ENCODE peak calls at places on chromosomes 2 and 18, in four cellular contexts. W is GM12878, D is HepG2, X is H1. L is an unnamed sample.
A peak's percentile ranks its signal among the peaks of the same experiment; 100 is the strongest.

GRCh38 chr18:55048892-55049291 is 89.6 kb upstream of the CCDC68 start:
- DNase-seq in D (no peak), X (no peak), W (no peak), L (no peak)

GRCh38 chr2:146666336-146666735 is 1178.5 kb upstream of the ACVR2A start:
- DNase-seq in X (no peak), D (no peak), W (no peak), L (no peak)

GRCh38 chr2:55169915-55170314 is 62.2 kb downstream of the CLHC1 start:
- DNase-seq in W (no peak), D (no peak), X (no peak), L (no peak)

GRCh38 chr2:98775146-98775988 is 44.4 kb upstream of the MGAT4A start:
- DNase-seq in D (no peak), X (no peak), W (no peak), L (no peak)

GRCh38 chr18:28059861-28060260 is 117.1 kb downstream of the CDH2 start:
- DNase-seq in D (no peak), W (no peak), X (no peak), L (no peak)

GRCh38 chr2:126507425-126507867 is 148.5 kb upstream of the GYPC start:
- DNase-seq in D (peak; percentile 41), X (no peak), W (no peak), L (no peak)

GRCh38 chr2:128260239-128261138 is 58.2 kb downstream of the HS6ST1 start:
- DNase-seq in X (peak; percentile 58), W (no peak), D (peak; percentile 86), L (peak; percentile 67)

GRCh38 chr2:28956415-28956826 is 24.7 kb upstream of the TOGARAM2 start:
- DNase-seq in W (no peak), X (peak; percentile 51), D (peak; percentile 62), L (peak; percentile 82)

GRCh38 chr2:14756981-14757657 is 124.6 kb downstream of the LRATD1 start:
- DNase-seq in W (no peak), X (no peak), D (no peak), L (no peak)

GRCh38 chr2:196902828-196903227 is 23.7 kb downstream of the PGAP1 start:
- DNase-seq in W (no peak), D (no peak), X (no peak), L (no peak)

GRCh38 chr2:119809329-119810038 is 49.8 kb downstream of the PTPN4 start:
- DNase-seq in D (no peak), X (no peak), W (no peak), L (no peak)

GRCh38 chr2:46812381-46813024 is 103.1 kb downstream of the MCFD2 start:
- DNase-seq in X (no peak), W (no peak), D (no peak), L (no peak)
- TF ChIP-seq ZNF274 in X (no peak), W (no peak), D (no peak), L (no peak)

GRCh38 chr2:241736111-241736510 is 1.7 kb downstream of the D2HGDH start:
- DNase-seq in X (no peak), W (no peak), D (peak; percentile 52), L (no peak)

GRCh38 chr2:241734467-241735208 is at the start of gene D2HGDH:
- DNase-seq in W (no peak), D (peak; percentile 80), X (peak; percentile 50), L (peak; percentile 74)

GRCh38 chr2:241734208-241734466 is 293 bp upstream of the D2HGDH start:
- DNase-seq in X (no peak), D (no peak), W (no peak), L (no peak)

GRCh38 chr2:241730679-241731293 is 3.6 kb upstream of the D2HGDH start:
- DNase-seq in D (no peak), W (no peak), X (no peak), L (no peak)

GRCh38 chr2:241733391-241734207 is 831 bp upstream of the D2HGDH start:
- DNase-seq in D (no peak), W (no peak), X (no peak), L (no peak)
- TF ChIP-seq SUZ12 in D (no peak), W (no peak), X (no peak), L (no peak)

GRCh38 chr2:56314809-56315208 is 131.0 kb downstream of the CCDC85A start:
- DNase-seq in D (no peak), X (no peak), W (no peak), L (no peak)

GRCh38 chr2:56318147-56318546 is 134.4 kb downstream of the CCDC85A start:
- DNase-seq in X (no peak), W (no peak), D (no peak), L (no peak)

DNA sequence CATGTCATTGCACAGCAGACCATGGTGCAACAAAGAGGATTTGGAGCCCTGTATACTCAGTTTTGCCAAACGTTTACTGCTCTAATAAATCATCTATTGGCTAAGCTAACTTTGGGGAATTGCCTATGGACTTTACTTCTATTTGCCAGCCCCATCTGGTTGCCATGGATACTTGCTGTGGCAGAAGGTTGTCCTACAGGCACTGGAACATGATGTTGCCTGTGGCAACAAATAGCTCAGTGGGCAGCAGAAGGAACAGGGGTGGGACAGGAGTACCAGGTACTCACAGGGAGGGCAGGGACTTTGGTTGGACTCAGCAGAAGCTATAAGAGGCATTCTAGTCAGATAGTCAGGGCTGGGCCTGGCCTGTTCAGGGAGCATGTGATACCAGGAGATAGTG is 129.8 kb downstream of the CCDC85A start:
- DNase-seq in X (no peak), D (peak; percentile 9), W (no peak), L (no peak)
- TF ChIP-seq ZNF274 in X (no peak), D (no peak), W (no peak), L (no peak)

GRCh38 chr18:60466671-60467070 is 94.1 kb upstream of the MC4R start:
- DNase-seq in D (no peak), W (no peak), X (no peak), L (no peak)

GRCh38 chr18:60469396-60469795 is 96.8 kb upstream of the MC4R start:
- DNase-seq in X (no peak), W (no peak), D (no peak), L (no peak)

GRCh38 chr18:60471652-60472051 is 99.1 kb upstream of the MC4R start:
- DNase-seq in W (no peak), X (no peak), D (no peak), L (no peak)
- TF ChIP-seq SUZ12 in W (no peak), X (no peak), D (no peak), L (no peak)

GRCh38 chr18:58118510-58118909 is 74.5 kb downstream of the NEDD4L start:
- DNase-seq in W (no peak), D (no peak), X (no peak), L (no peak)
- TF ChIP-seq ZNF274 in W (no peak), D (no peak), X (no peak), L (no peak)

DNA sequence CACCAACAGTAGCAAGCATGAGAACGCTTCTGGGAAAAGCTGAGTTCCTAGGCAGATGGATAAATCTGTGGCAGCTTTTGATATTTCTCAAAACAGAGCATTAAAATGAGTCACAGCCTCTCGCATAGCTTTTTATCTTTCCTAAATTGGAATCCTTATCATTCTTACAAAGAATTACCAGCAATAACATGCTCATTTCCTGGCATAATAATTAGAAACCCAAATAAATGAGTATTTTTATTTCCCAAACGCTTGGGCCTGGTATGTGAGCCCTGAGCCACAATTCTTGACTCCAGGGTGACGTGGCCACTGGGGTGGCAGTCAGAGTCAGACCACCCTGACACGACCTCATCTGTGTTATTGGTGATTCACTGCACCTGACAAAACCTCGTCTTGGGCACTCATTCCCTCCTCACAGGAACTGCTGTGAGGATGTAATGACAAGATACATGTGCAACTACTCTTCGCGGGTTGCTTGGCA is 210.7 kb downstream of the ARL4C start:
- DNase-seq in D (no peak), W (no peak), X (no peak), L (no peak)
- TF ChIP-seq SUZ12 in D (no peak), W (no peak), X (no peak), L (no peak)

DNA sequence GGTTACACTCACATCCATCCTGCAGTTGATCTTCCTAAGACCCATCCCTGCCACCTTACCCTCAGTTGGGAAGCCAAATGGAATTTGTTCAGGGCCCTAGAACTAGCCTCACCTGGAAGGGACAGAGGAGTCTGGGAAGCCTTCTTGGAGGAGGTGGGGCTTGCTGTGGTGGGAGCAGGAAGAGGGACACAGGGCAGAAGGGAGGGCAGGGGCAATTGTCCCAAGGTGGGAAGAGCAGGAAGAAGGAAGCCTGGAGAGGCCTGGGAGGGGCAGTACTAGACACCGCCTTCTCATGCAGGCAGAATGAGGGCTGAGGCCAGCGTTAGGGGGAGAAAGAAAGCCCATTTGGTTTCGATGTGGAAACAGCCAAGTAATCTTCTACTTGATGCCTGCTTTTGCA is 34.1 kb upstream of the ASPRV1 start:
- DNase-seq in D (no peak), W (no peak), X (no peak), L (no peak)
- TF ChIP-seq ZNF274 in D (no peak), W (no peak), X (no peak), L (no peak)

DNA sequence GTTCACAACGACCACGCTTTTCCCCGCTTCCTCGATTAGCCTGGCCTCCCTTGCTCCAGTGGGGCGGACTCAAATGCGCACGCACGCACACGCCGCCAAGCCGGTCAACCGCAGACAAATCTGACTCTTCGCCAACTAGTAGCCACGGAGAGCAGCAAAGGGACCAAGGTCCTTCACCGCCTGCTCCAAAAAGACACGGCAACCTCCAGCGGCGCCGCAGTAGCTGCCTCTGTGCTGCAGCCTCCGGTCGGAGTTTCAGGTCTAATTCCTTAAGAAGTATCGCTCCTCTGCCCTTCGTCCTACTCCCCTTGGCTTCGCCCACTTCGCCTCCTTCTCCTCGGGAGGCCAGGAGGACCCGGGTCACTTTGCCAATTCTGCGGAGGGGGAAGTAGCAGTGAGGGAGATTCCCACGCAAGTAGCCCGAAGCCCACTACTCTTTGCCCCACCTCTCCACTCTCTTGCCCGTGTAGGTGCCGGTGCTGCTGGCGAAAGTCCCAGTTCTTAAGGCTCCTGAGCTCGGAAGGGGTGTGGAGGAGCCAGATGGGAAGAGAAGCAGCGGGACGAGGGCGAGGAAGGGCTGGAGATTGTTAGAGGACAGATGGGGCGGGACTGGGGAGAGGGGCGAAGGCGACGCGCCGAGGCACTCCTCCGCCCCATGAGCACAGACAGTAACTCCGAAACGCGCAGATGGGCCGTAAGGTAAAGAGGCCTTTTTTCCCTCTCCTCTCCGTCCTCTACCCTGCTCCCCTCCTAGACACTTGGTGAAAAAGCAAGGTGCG is 615 bp downstream of the AKAIN1 start:
- DNase-seq in D (no peak), X (no peak), W (no peak), L (no peak)
- TF ChIP-seq SUZ12 in D (no peak), X (peak; percentile 80), W (no peak), L (no peak)

DNA sequence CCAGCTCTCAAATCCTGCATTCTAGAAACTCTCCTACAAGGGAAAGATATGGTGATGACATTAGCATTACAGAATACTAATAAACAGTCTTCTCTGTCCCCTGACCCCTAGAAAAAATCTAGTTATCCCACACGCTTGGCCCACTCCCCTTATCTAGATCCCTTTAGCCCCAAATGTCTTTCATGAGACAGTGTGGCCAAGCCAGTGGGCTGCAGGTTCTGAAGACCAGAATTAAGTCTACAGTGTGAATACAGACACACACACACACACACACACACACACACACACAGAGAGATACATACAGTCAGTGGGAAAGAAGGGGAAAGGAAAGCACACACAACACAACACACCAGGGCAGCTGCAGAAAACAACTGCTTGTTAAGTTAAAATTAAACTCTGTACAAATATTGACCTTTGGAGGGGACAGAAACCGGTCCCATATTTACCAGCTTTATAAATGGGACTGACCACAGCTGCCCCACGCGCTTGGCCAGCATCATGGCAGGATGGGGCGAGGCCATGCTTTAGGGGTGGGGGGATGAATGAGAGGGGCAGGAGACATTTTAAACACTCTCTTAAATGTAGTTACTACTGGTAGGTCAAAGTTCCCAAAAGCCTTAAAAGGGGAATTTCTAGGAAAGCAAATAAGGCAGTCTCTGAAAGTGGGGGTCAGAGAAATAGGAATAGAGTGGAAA is 49.1 kb downstream of the NHEJ1 start:
- DNase-seq in X (no peak), D (peak; percentile 77), W (no peak), L (no peak)
- TF ChIP-seq ZNF274 in X (no peak), D (no peak), W (no peak), L (no peak)

L was measured in NT2/D1.